ENCODE peak calls at places on chromosomes 12 and 14, in ten cellular contexts. One of them, this sample, is unnamed.

GRCh38 chr14:54625158-54625557 is 58.2 kb downstream of the SAMD4A start:
- DNase-seq in OCI-LY7: no peak
- DNase-seq in Panc1: no peak
- DNase-seq in hepatocyte: peak
- DNase-seq in astrocyte of the spinal cord: peak
- DNase-seq in A549: no peak
- DNase-seq in mucosa of descending colon: no peak
- DNase-seq in left ventricle myocardium inferior: no peak
- DNase-seq in GM12865: no peak
- DNase-seq in GM12878: no peak
- DNase-seq in this sample: no peak

GRCh38 chr12:51051787-51052186 is 3.7 kb downstream of the LETMD1 start:
- DNase-seq in OCI-LY7: no peak
- DNase-seq in Panc1: no peak
- DNase-seq in hepatocyte: no peak
- DNase-seq in astrocyte of the spinal cord: no peak
- DNase-seq in A549: no peak
- DNase-seq in mucosa of descending colon: no peak
- DNase-seq in left ventricle myocardium inferior: no peak
- DNase-seq in GM12865: no peak
- DNase-seq in GM12878: no peak
- DNase-seq in this sample: no peak

GRCh38 chr12:122999986-123000420 is 19.5 kb downstream of the ARL6IP4 start:
- DNase-seq in OCI-LY7: no peak
- DNase-seq in Panc1: no peak
- DNase-seq in hepatocyte: no peak
- DNase-seq in astrocyte of the spinal cord: no peak
- DNase-seq in A549: no peak
- DNase-seq in mucosa of descending colon: no peak
- DNase-seq in left ventricle myocardium inferior: no peak
- DNase-seq in GM12865: no peak
- DNase-seq in GM12878: no peak
- DNase-seq in this sample: no peak

GRCh38 chr12:121787063-121787774 is 6.3 kb downstream of the RHOF start:
- DNase-seq in OCI-LY7: no peak
- DNase-seq in Panc1: no peak
- DNase-seq in hepatocyte: no peak
- DNase-seq in astrocyte of the spinal cord: no peak
- DNase-seq in A549: peak
- DNase-seq in mucosa of descending colon: peak
- DNase-seq in left ventricle myocardium inferior: no peak
- DNase-seq in GM12865: peak
- DNase-seq in GM12878: no peak
- DNase-seq in this sample: no peak

GRCh38 chr14:100591453-100592371 is 4.5 kb upstream of the BEGAIN start:
- DNase-seq in OCI-LY7: no peak
- DNase-seq in Panc1: no peak
- DNase-seq in hepatocyte: no peak
- DNase-seq in astrocyte of the spinal cord: no peak
- DNase-seq in A549: no peak
- DNase-seq in mucosa of descending colon: peak
- DNase-seq in left ventricle myocardium inferior: no peak
- DNase-seq in GM12865: no peak
- DNase-seq in GM12878: no peak
- DNase-seq in this sample: no peak

GRCh38 chr14:67395876-67396189 is 16.1 kb downstream of the PLEK2 start:
- DNase-seq in OCI-LY7: no peak
- DNase-seq in Panc1: no peak
- DNase-seq in hepatocyte: no peak
- DNase-seq in astrocyte of the spinal cord: no peak
- DNase-seq in A549: no peak
- DNase-seq in mucosa of descending colon: no peak
- DNase-seq in left ventricle myocardium inferior: no peak
- DNase-seq in GM12865: no peak
- DNase-seq in GM12878: no peak
- DNase-seq in this sample: no peak

GRCh38 chr12:3700861-3701260 is 52.0 kb downstream of the CRACR2A start:
- DNase-seq in OCI-LY7: no peak
- DNase-seq in Panc1: no peak
- DNase-seq in hepatocyte: no peak
- DNase-seq in astrocyte of the spinal cord: peak
- DNase-seq in A549: no peak
- DNase-seq in mucosa of descending colon: no peak
- DNase-seq in left ventricle myocardium inferior: no peak
- DNase-seq in GM12865: no peak
- DNase-seq in GM12878: no peak
- DNase-seq in this sample: no peak

GRCh38 chr12:6341439-6342139 is at the start of gene TNFRSF1A:
- DNase-seq in OCI-LY7: peak
- DNase-seq in Panc1: no peak
- DNase-seq in hepatocyte: peak
- DNase-seq in astrocyte of the spinal cord: peak
- DNase-seq in A549: peak
- DNase-seq in mucosa of descending colon: peak
- DNase-seq in left ventricle myocardium inferior: peak
- DNase-seq in GM12865: peak
- DNase-seq in GM12878: no peak
- DNase-seq in this sample: no peak

GRCh38 chr14:37508500-37508899 is 86.5 kb downstream of the FOXA1 start:
- DNase-seq in OCI-LY7: no peak
- DNase-seq in Panc1: no peak
- DNase-seq in hepatocyte: no peak
- DNase-seq in astrocyte of the spinal cord: no peak
- DNase-seq in A549: no peak
- DNase-seq in mucosa of descending colon: no peak
- DNase-seq in left ventricle myocardium inferior: no peak
- DNase-seq in GM12865: no peak
- DNase-seq in GM12878: no peak
- DNase-seq in this sample: no peak

GRCh38 chr12:83040991-83041390 is 354.3 kb downstream of the TMTC2 start:
- DNase-seq in OCI-LY7: no peak
- DNase-seq in Panc1: no peak
- DNase-seq in hepatocyte: no peak
- DNase-seq in astrocyte of the spinal cord: no peak
- DNase-seq in A549: no peak
- DNase-seq in mucosa of descending colon: no peak
- DNase-seq in left ventricle myocardium inferior: no peak
- DNase-seq in GM12865: no peak
- DNase-seq in GM12878: no peak
- DNase-seq in this sample: no peak

GRCh38 chr12:64098709-64099354 is 123.3 kb downstream of the KICS2 start:
- DNase-seq in OCI-LY7: no peak
- DNase-seq in Panc1: no peak
- DNase-seq in hepatocyte: no peak
- DNase-seq in astrocyte of the spinal cord: peak
- DNase-seq in A549: no peak
- DNase-seq in mucosa of descending colon: no peak
- DNase-seq in left ventricle myocardium inferior: no peak
- DNase-seq in GM12865: no peak
- DNase-seq in GM12878: no peak
- DNase-seq in this sample: no peak

GRCh38 chr14:105480807-105481801 is 5.6 kb upstream of the CRIP1 start:
- DNase-seq in OCI-LY7: peak
- DNase-seq in Panc1: no peak
- DNase-seq in hepatocyte: peak
- DNase-seq in astrocyte of the spinal cord: peak
- DNase-seq in A549: peak
- DNase-seq in mucosa of descending colon: peak
- DNase-seq in left ventricle myocardium inferior: peak
- DNase-seq in GM12865: peak
- DNase-seq in GM12878: no peak
- DNase-seq in this sample: no peak

GRCh38 chr12:108846320-108846719 is 11.1 kb downstream of the SSH1 start:
- DNase-seq in OCI-LY7: no peak
- DNase-seq in Panc1: no peak
- DNase-seq in hepatocyte: no peak
- DNase-seq in astrocyte of the spinal cord: no peak
- DNase-seq in A549: no peak
- DNase-seq in mucosa of descending colon: no peak
- DNase-seq in left ventricle myocardium inferior: peak
- DNase-seq in GM12865: no peak
- DNase-seq in GM12878: no peak
- DNase-seq in this sample: no peak

GRCh38 chr12:51036165-51036765 is 10.1 kb upstream of the SLC11A2 start:
- DNase-seq in OCI-LY7: no peak
- DNase-seq in Panc1: no peak
- DNase-seq in hepatocyte: no peak
- DNase-seq in astrocyte of the spinal cord: no peak
- DNase-seq in A549: no peak
- DNase-seq in mucosa of descending colon: no peak
- DNase-seq in left ventricle myocardium inferior: no peak
- DNase-seq in GM12865: no peak
- DNase-seq in GM12878: no peak
- DNase-seq in this sample: no peak

DNA sequence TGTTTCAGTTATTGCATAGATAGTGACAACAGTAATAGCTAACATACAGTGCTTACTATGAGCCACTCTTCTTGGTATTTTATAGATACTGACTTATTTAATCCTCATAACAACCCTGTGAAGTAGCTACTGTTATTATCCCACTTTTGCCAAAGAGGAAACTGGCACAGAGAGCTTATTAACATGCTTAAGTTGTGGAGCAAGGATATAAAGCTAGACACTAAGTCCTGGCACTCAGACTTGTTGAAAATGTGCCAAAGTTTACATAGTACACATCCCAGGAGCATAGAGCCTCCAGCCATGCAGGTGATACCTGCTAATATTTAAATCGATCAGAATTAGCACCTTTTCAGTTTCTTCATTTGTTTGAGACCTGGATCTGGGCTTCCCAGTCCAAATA is 41.8 kb downstream of the VEZT start:
- DNase-seq in OCI-LY7: no peak
- DNase-seq in Panc1: no peak
- DNase-seq in hepatocyte: no peak
- DNase-seq in astrocyte of the spinal cord: no peak
- DNase-seq in A549: no peak
- DNase-seq in mucosa of descending colon: no peak
- DNase-seq in left ventricle myocardium inferior: no peak
- DNase-seq in GM12865: no peak
- DNase-seq in GM12878: no peak
- DNase-seq in this sample: no peak
- TF ChIP-seq CTCF in OCI-LY7: no peak
- TF ChIP-seq CTCF in Panc1: no peak
- TF ChIP-seq CTCF in hepatocyte: no peak
- TF ChIP-seq CTCF in astrocyte of the spinal cord: no peak
- TF ChIP-seq CTCF in A549: no peak
- TF ChIP-seq CTCF in mucosa of descending colon: no peak
- TF ChIP-seq CTCF in left ventricle myocardium inferior: no peak
- TF ChIP-seq CTCF in GM12865: no peak
- TF ChIP-seq CTCF in GM12878: no peak
- TF ChIP-seq CTCF in this sample: no peak

GRCh38 chr14:94225460-94225989 is 51.4 kb downstream of the PPP4R4 start:
- DNase-seq in OCI-LY7: no peak
- DNase-seq in Panc1: no peak
- DNase-seq in hepatocyte: no peak
- DNase-seq in astrocyte of the spinal cord: no peak
- DNase-seq in A549: no peak
- DNase-seq in mucosa of descending colon: no peak
- DNase-seq in left ventricle myocardium inferior: no peak
- DNase-seq in GM12865: no peak
- DNase-seq in GM12878: no peak
- DNase-seq in this sample: no peak

DNA sequence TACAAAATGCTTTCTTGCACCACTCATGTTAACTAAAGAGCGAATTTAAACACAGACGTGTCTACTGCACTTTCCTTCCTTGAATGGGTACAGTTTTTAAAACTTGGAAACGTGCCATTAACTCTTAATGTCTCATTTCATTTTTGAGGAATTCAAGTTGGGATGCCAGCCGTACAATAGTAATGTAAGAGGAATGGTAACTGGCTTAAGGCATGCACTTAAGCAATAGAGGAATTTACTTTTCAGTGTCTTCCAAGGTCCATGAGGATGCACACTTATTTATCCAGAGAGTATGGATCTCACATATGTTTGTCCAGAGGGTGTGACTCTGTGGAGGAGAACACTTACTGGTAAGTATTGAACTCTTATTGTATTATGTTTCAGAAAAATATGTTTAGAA is 52.9 kb downstream of the PPP4R4 start:
- DNase-seq in OCI-LY7: no peak
- DNase-seq in Panc1: no peak
- DNase-seq in hepatocyte: no peak
- DNase-seq in astrocyte of the spinal cord: no peak
- DNase-seq in A549: no peak
- DNase-seq in mucosa of descending colon: no peak
- DNase-seq in left ventricle myocardium inferior: no peak
- DNase-seq in GM12865: no peak
- DNase-seq in GM12878: no peak
- DNase-seq in this sample: no peak
- TF ChIP-seq CTCF in OCI-LY7: no peak
- TF ChIP-seq CTCF in Panc1: no peak
- TF ChIP-seq CTCF in hepatocyte: no peak
- TF ChIP-seq CTCF in astrocyte of the spinal cord: no peak
- TF ChIP-seq CTCF in A549: no peak
- TF ChIP-seq CTCF in mucosa of descending colon: no peak
- TF ChIP-seq CTCF in left ventricle myocardium inferior: no peak
- TF ChIP-seq CTCF in GM12865: no peak
- TF ChIP-seq CTCF in GM12878: no peak
- TF ChIP-seq CTCF in this sample: no peak

GRCh38 chr12:24948816-24949722 is at the start of gene BCAT1:
- DNase-seq in OCI-LY7: peak
- DNase-seq in Panc1: no peak
- DNase-seq in hepatocyte: peak
- DNase-seq in astrocyte of the spinal cord: peak
- DNase-seq in A549: peak
- DNase-seq in mucosa of descending colon: peak
- DNase-seq in left ventricle myocardium inferior: peak
- DNase-seq in GM12865: peak
- DNase-seq in GM12878: no peak
- DNase-seq in this sample: no peak
- TF ChIP-seq CTCF in OCI-LY7: peak
- TF ChIP-seq CTCF in Panc1: no peak
- TF ChIP-seq CTCF in hepatocyte: peak
- TF ChIP-seq CTCF in astrocyte of the spinal cord: peak
- TF ChIP-seq CTCF in A549: no peak
- TF ChIP-seq CTCF in mucosa of descending colon: no peak
- TF ChIP-seq CTCF in left ventricle myocardium inferior: peak
- TF ChIP-seq CTCF in GM12865: peak
- TF ChIP-seq CTCF in GM12878: peak
- TF ChIP-seq CTCF in this sample: peak

DNA sequence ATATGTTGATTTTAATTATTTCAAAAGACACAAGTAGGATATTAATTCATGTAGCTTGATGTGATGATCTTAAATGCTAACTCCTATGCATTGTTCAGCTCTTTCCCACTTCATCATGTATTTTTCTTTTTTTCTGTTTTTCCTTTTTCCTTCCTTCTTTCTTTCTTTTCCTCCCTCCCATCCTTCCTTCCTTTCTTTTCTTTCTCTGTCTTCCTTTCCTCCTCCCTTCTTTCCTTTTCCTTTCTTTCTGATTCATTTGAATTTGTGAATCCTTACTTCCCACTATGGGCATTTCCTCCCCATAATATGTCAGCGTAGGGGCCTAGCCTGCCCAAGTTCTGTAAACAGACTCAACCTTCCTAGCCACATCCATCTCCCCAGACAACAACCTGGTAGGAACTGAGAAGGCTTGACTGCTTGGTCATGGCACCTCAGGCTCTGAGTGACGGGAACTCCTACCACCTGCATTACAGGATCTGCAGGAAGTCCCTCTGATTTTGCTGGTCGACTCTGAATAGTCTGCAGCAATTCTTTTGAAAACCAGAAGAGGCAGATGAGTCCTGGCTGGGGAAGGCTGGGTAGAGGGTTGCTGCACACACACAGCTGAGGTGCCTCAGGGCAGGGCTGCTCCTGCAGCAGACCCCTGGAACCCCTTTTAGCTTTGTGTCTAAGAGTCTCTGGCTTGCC is 33.4 kb upstream of the BHLHE41 start:
- DNase-seq in OCI-LY7: peak
- DNase-seq in Panc1: no peak
- DNase-seq in hepatocyte: no peak
- DNase-seq in astrocyte of the spinal cord: no peak
- DNase-seq in A549: peak
- DNase-seq in mucosa of descending colon: no peak
- DNase-seq in left ventricle myocardium inferior: no peak
- DNase-seq in GM12865: peak
- DNase-seq in GM12878: no peak
- DNase-seq in this sample: peak
- TF ChIP-seq CTCF in OCI-LY7: peak
- TF ChIP-seq CTCF in Panc1: no peak
- TF ChIP-seq CTCF in hepatocyte: no peak
- TF ChIP-seq CTCF in astrocyte of the spinal cord: no peak
- TF ChIP-seq CTCF in A549: no peak
- TF ChIP-seq CTCF in mucosa of descending colon: no peak
- TF ChIP-seq CTCF in left ventricle myocardium inferior: no peak
- TF ChIP-seq CTCF in GM12865: peak
- TF ChIP-seq CTCF in GM12878: peak
- TF ChIP-seq CTCF in this sample: peak

This sample was measured in GM12864.